ENCODE peak calls at places on chromosome 2, in seven cellular contexts. One of them, this sample, is unnamed.

GRCh38 chr2:12709207-12709522 is 7.6 kb upstream of the TRIB2 start:
- DNase-seq in adrenal gland: no peak
- DNase-seq in astrocyte: no peak
- DNase-seq in Caco-2: no peak
- DNase-seq in fibroblast of pulmonary artery: no peak
- DNase-seq in heart left ventricle: no peak
- DNase-seq in right lobe of liver: no peak
- DNase-seq in this sample: no peak

GRCh38 chr2:111066062-111066593 is 54.6 kb upstream of the BCL2L11 start:
- DNase-seq in adrenal gland: no peak
- DNase-seq in astrocyte: no peak
- DNase-seq in Caco-2: no peak
- DNase-seq in fibroblast of pulmonary artery: no peak
- DNase-seq in heart left ventricle: no peak
- DNase-seq in right lobe of liver: no peak
- DNase-seq in this sample: no peak

GRCh38 chr2:166328147-166328546 is 47.6 kb downstream of the SCN9A start:
- DNase-seq in adrenal gland: no peak
- DNase-seq in astrocyte: no peak
- DNase-seq in Caco-2: no peak
- DNase-seq in fibroblast of pulmonary artery: no peak
- DNase-seq in heart left ventricle: no peak
- DNase-seq in right lobe of liver: no peak
- DNase-seq in this sample: no peak

GRCh38 chr2:88159955-88160415 is 10.2 kb upstream of the THNSL2 start:
- DNase-seq in adrenal gland: peak
- DNase-seq in astrocyte: peak
- DNase-seq in Caco-2: peak
- DNase-seq in fibroblast of pulmonary artery: peak
- DNase-seq in heart left ventricle: peak
- DNase-seq in right lobe of liver: peak
- DNase-seq in this sample: peak

GRCh38 chr2:44045061-44045460 is 49.3 kb upstream of the LRPPRC start:
- DNase-seq in adrenal gland: no peak
- DNase-seq in astrocyte: no peak
- DNase-seq in Caco-2: no peak
- DNase-seq in fibroblast of pulmonary artery: no peak
- DNase-seq in heart left ventricle: no peak
- DNase-seq in right lobe of liver: no peak
- DNase-seq in this sample: no peak

GRCh38 chr2:225566798-225567197 is 167.3 kb downstream of the NYAP2 start:
- DNase-seq in adrenal gland: no peak
- DNase-seq in astrocyte: no peak
- DNase-seq in Caco-2: peak
- DNase-seq in fibroblast of pulmonary artery: no peak
- DNase-seq in heart left ventricle: no peak
- DNase-seq in right lobe of liver: no peak
- DNase-seq in this sample: no peak

GRCh38 chr2:98601532-98602132 is 6.7 kb downstream of the COA5 start:
- DNase-seq in adrenal gland: no peak
- DNase-seq in astrocyte: peak
- DNase-seq in Caco-2: peak
- DNase-seq in fibroblast of pulmonary artery: peak
- DNase-seq in heart left ventricle: no peak
- DNase-seq in right lobe of liver: no peak
- DNase-seq in this sample: peak

GRCh38 chr2:196415384-196415783 is 224.1 kb upstream of the CCDC150 start:
- DNase-seq in adrenal gland: no peak
- DNase-seq in astrocyte: no peak
- DNase-seq in Caco-2: no peak
- DNase-seq in fibroblast of pulmonary artery: no peak
- DNase-seq in heart left ventricle: no peak
- DNase-seq in right lobe of liver: no peak
- DNase-seq in this sample: no peak

GRCh38 chr2:63712748-63713147 is 124.0 kb downstream of the MDH1 start:
- DNase-seq in adrenal gland: no peak
- DNase-seq in astrocyte: no peak
- DNase-seq in Caco-2: no peak
- DNase-seq in fibroblast of pulmonary artery: no peak
- DNase-seq in heart left ventricle: no peak
- DNase-seq in right lobe of liver: no peak
- DNase-seq in this sample: peak

GRCh38 chr2:43424262-43425207 is 171.3 kb downstream of the THADA start:
- DNase-seq in adrenal gland: no peak
- DNase-seq in astrocyte: peak
- DNase-seq in Caco-2: peak
- DNase-seq in fibroblast of pulmonary artery: peak
- DNase-seq in heart left ventricle: no peak
- DNase-seq in right lobe of liver: no peak
- DNase-seq in this sample: no peak

GRCh38 chr2:182240862-182241371 is 185.9 kb downstream of the PDE1A start:
- DNase-seq in adrenal gland: peak
- DNase-seq in astrocyte: peak
- DNase-seq in Caco-2: peak
- DNase-seq in fibroblast of pulmonary artery: peak
- DNase-seq in heart left ventricle: no peak
- DNase-seq in right lobe of liver: peak
- DNase-seq in this sample: peak

GRCh38 chr2:81481994-81482368 is 1177.4 kb upstream of the LRRTM1 start:
- DNase-seq in adrenal gland: no peak
- DNase-seq in astrocyte: no peak
- DNase-seq in Caco-2: no peak
- DNase-seq in fibroblast of pulmonary artery: no peak
- DNase-seq in heart left ventricle: no peak
- DNase-seq in right lobe of liver: no peak
- DNase-seq in this sample: no peak

GRCh38 chr2:197707316-197708213 is 2.4 kb downstream of the MARS2 start:
- DNase-seq in adrenal gland: no peak
- DNase-seq in astrocyte: peak
- DNase-seq in Caco-2: no peak
- DNase-seq in fibroblast of pulmonary artery: peak
- DNase-seq in heart left ventricle: no peak
- DNase-seq in right lobe of liver: no peak
- DNase-seq in this sample: peak
- H3K4me3 ChIP-seq in adrenal gland: peak
- H3K4me3 ChIP-seq in astrocyte: peak
- H3K4me3 ChIP-seq in Caco-2: no peak
- H3K4me3 ChIP-seq in fibroblast of pulmonary artery: peak
- H3K4me3 ChIP-seq in heart left ventricle: no peak
- H3K4me3 ChIP-seq in right lobe of liver: no peak
- H3K4me3 ChIP-seq in this sample: peak

GRCh38 chr2:158463496-158464095 is 6.8 kb downstream of the PKP4 start:
- DNase-seq in adrenal gland: no peak
- DNase-seq in astrocyte: no peak
- DNase-seq in Caco-2: no peak
- DNase-seq in fibroblast of pulmonary artery: peak
- DNase-seq in heart left ventricle: no peak
- DNase-seq in right lobe of liver: no peak
- DNase-seq in this sample: no peak

GRCh38 chr2:158460632-158461297 is 4.0 kb downstream of the PKP4 start:
- DNase-seq in adrenal gland: no peak
- DNase-seq in astrocyte: no peak
- DNase-seq in Caco-2: no peak
- DNase-seq in fibroblast of pulmonary artery: no peak
- DNase-seq in heart left ventricle: no peak
- DNase-seq in right lobe of liver: no peak
- DNase-seq in this sample: no peak

GRCh38 chr2:158467248-158467647 is 10.5 kb downstream of the PKP4 start:
- DNase-seq in adrenal gland: no peak
- DNase-seq in astrocyte: no peak
- DNase-seq in Caco-2: no peak
- DNase-seq in fibroblast of pulmonary artery: no peak
- DNase-seq in heart left ventricle: no peak
- DNase-seq in right lobe of liver: no peak
- DNase-seq in this sample: no peak

GRCh38 chr2:158459161-158460003 is 2.6 kb downstream of the PKP4 start:
- DNase-seq in adrenal gland: no peak
- DNase-seq in astrocyte: peak
- DNase-seq in Caco-2: no peak
- DNase-seq in fibroblast of pulmonary artery: peak
- DNase-seq in heart left ventricle: no peak
- DNase-seq in right lobe of liver: no peak
- DNase-seq in this sample: no peak

GRCh38 chr2:158464426-158465281 is 7.9 kb downstream of the PKP4 start:
- DNase-seq in adrenal gland: no peak
- DNase-seq in astrocyte: peak
- DNase-seq in Caco-2: no peak
- DNase-seq in fibroblast of pulmonary artery: peak
- DNase-seq in heart left ventricle: no peak
- DNase-seq in right lobe of liver: no peak
- DNase-seq in this sample: no peak
- TF ChIP-seq CTCF in adrenal gland: peak
- TF ChIP-seq CTCF in astrocyte: peak
- TF ChIP-seq CTCF in Caco-2: peak
- TF ChIP-seq CTCF in fibroblast of pulmonary artery: peak
- TF ChIP-seq CTCF in heart left ventricle: peak
- TF ChIP-seq CTCF in right lobe of liver: peak
- TF ChIP-seq CTCF in this sample: peak

DNA sequence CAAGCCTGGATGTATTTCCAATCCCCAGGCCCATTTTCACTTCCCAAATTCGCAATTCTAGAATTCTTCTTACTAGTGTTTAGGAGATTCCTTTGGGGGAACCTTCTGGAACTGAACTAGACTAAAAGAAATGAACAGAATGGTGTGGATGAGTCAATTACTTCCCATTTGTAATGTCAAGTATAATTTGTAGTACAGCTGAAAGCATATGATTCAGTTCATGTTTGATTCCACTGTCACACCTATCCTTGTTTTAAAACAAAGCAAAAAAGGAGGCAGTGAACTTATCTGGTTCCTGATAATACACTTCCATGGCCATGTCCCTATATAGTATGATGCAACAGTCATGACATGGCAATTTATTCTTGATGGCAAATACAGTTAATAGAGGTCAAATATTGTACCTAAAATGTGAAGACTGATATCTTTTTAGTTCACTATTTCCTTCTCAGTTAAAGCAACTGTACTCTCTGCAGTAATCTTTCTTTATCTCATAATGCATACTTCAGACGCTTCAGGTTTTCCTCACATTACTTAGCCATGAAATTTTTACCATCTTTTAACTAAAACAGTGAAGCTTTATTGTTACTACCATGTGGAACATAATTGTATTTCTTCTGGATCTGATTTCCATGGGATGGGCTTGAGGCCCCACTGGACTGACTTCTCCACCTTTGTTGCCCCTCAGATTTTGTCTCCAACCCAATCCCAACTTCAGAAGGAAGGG is 1.9 kb downstream of the IDH1 start:
- DNase-seq in adrenal gland: no peak
- DNase-seq in astrocyte: no peak
- DNase-seq in Caco-2: no peak
- DNase-seq in fibroblast of pulmonary artery: no peak
- DNase-seq in heart left ventricle: no peak
- DNase-seq in right lobe of liver: no peak
- DNase-seq in this sample: no peak
- H3K4me3 ChIP-seq in adrenal gland: peak
- H3K4me3 ChIP-seq in astrocyte: no peak
- H3K4me3 ChIP-seq in Caco-2: peak
- H3K4me3 ChIP-seq in fibroblast of pulmonary artery: peak
- H3K4me3 ChIP-seq in heart left ventricle: no peak
- H3K4me3 ChIP-seq in right lobe of liver: peak
- H3K4me3 ChIP-seq in this sample: peak

GRCh38 chr2:127205211-127206140 is 14.6 kb downstream of the CYP27C1 start:
- DNase-seq in adrenal gland: no peak
- DNase-seq in astrocyte: no peak
- DNase-seq in Caco-2: no peak
- DNase-seq in fibroblast of pulmonary artery: no peak
- DNase-seq in heart left ventricle: no peak
- DNase-seq in right lobe of liver: no peak
- DNase-seq in this sample: no peak
- TF ChIP-seq CTCF in adrenal gland: no peak
- TF ChIP-seq CTCF in astrocyte: no peak
- TF ChIP-seq CTCF in Caco-2: no peak
- TF ChIP-seq CTCF in fibroblast of pulmonary artery: no peak
- TF ChIP-seq CTCF in heart left ventricle: no peak
- TF ChIP-seq CTCF in right lobe of liver: no peak
- TF ChIP-seq CTCF in this sample: no peak

GRCh38 chr2:169361706-169362345 is 508 bp downstream of the LRP2 start:
- DNase-seq in adrenal gland: no peak
- DNase-seq in astrocyte: no peak
- DNase-seq in Caco-2: peak
- DNase-seq in fibroblast of pulmonary artery: no peak
- DNase-seq in heart left ventricle: no peak
- DNase-seq in right lobe of liver: no peak
- DNase-seq in this sample: no peak

GRCh38 chr2:169362346-169363026 is at the start of gene LRP2:
- DNase-seq in adrenal gland: no peak
- DNase-seq in astrocyte: no peak
- DNase-seq in Caco-2: peak
- DNase-seq in fibroblast of pulmonary artery: no peak
- DNase-seq in heart left ventricle: no peak
- DNase-seq in right lobe of liver: peak
- DNase-seq in this sample: peak

GRCh38 chr2:169363570-169364150 is 1.3 kb upstream of the LRP2 start:
- DNase-seq in adrenal gland: peak
- DNase-seq in astrocyte: no peak
- DNase-seq in Caco-2: peak
- DNase-seq in fibroblast of pulmonary artery: peak
- DNase-seq in heart left ventricle: peak
- DNase-seq in right lobe of liver: peak
- DNase-seq in this sample: peak

GRCh38 chr2:169363027-169363569 is 764 bp upstream of the LRP2 start:
- DNase-seq in adrenal gland: no peak
- DNase-seq in astrocyte: no peak
- DNase-seq in Caco-2: peak
- DNase-seq in fibroblast of pulmonary artery: peak
- DNase-seq in heart left ventricle: no peak
- DNase-seq in right lobe of liver: no peak
- DNase-seq in this sample: peak

DNA sequence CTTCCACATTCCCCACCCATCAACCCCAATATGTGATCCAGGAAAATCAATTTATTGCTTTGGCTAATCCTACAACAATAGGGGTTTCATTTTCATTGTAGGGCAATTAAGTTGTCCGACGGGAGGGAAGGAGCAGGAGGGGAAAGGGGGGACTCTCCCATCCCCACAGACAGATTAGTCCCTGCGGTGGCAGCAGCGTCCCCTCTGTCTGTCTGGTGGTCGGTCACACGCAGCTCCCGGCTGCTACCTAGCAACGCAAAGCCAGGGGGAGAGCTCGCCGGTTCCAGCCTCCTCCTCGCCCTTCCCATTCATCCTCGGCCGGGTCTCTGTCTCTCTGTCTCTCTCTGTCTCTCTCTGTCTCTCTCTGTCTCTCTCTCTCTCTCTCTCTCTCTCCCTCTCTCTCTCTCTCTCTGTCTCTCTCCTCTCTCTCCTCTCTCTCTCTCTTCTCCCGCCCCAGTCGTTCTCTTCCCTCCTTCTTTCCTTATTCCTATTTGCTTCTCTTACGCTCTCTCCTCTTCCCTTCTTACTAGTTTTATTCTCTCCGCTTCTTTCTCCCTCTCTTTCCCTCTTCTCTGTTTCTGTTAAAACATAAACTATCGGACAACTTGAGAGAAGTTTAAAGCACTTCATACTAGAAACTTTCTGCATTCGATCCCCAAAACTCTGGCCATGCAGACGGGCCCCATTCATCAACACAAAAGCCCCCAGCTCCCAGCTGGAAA is 1.2 kb downstream of the LRP2 start:
- DNase-seq in adrenal gland: no peak
- DNase-seq in astrocyte: no peak
- DNase-seq in Caco-2: peak
- DNase-seq in fibroblast of pulmonary artery: no peak
- DNase-seq in heart left ventricle: no peak
- DNase-seq in right lobe of liver: no peak
- DNase-seq in this sample: peak
- H3K4me3 ChIP-seq in adrenal gland: peak
- H3K4me3 ChIP-seq in astrocyte: peak
- H3K4me3 ChIP-seq in Caco-2: peak
- H3K4me3 ChIP-seq in fibroblast of pulmonary artery: no peak
- H3K4me3 ChIP-seq in heart left ventricle: no peak
- H3K4me3 ChIP-seq in right lobe of liver: peak
- H3K4me3 ChIP-seq in this sample: peak

This sample was measured in foreskin fibroblast.